ENCODE peak calls at places on chromosomes 11 and 22, in five cellular contexts. Q is psoas muscle, Y is brain microvascular endothelial cell, C is glutamatergic neuron, D is MCF 10A. S is an unnamed sample.

GRCh38 chr11:44595964-44596381 is 30.5 kb downstream of the CD82 start:
- DNase-seq in D (no peak), Q (peak), Y (no peak), C (no peak), S (no peak)

GRCh38 chr11:96217206-96217605 is 125.8 kb downstream of the MAML2 start:
- DNase-seq in Y (no peak), C (no peak), Q (no peak), D (no peak), S (no peak)

GRCh38 chr11:76665921-76666351 is 4.6 kb downstream of the LRRC32 start:
- DNase-seq in Q (no peak), D (no peak), C (peak), Y (no peak), S (no peak)

GRCh38 chr11:8531312-8531711 is 62.7 kb downstream of the STK33 start:
- DNase-seq in Q (no peak), D (peak), Y (no peak), C (peak), S (peak)

GRCh38 chr11:79116600-79116999 is 324.2 kb downstream of the TENM4 start:
- DNase-seq in D (peak), Q (no peak), Y (no peak), C (no peak), S (no peak)

GRCh38 chr11:121467965-121468364 is 15.2 kb upstream of the SORL1-AS1 start:
- DNase-seq in Q (no peak), D (no peak), C (no peak), Y (no peak), S (no peak)

GRCh38 chr11:83521647-83522596 is 235.8 kb upstream of the CCDC90B start:
- DNase-seq in Y (peak), D (peak), Q (no peak), C (no peak), S (peak)

GRCh38 chr11:79762271-79762935 is 321.6 kb upstream of the TENM4 start:
- DNase-seq in C (no peak), Y (peak), D (peak), Q (no peak), S (no peak)

GRCh38 chr11:59953463-59954218 is 10.2 kb upstream of the OOSP4A start:
- DNase-seq in Q (no peak), D (no peak), Y (no peak), C (no peak), S (no peak)

GRCh38 chr11:2298131-2298794 is 3.5 kb downstream of the C11orf21 start:
- DNase-seq in Q (no peak), C (no peak), D (no peak), Y (no peak), S (no peak)

GRCh38 chr11:36006556-36006955 is 62.7 kb downstream of the LDLRAD3 start:
- DNase-seq in Y (no peak), D (no peak), C (no peak), Q (no peak), S (no peak)

GRCh38 chr11:67421421-67422031 is 6.0 kb downstream of the CARNS1 start:
- DNase-seq in C (no peak), D (no peak), Q (no peak), Y (no peak), S (no peak)

GRCh38 chr11:73192272-73192671 is 25.8 kb upstream of the P2RY2 start:
- DNase-seq in Q (no peak), Y (no peak), C (peak), D (peak), S (no peak)

GRCh38 chr22:44578516-44579230 is 80.6 kb upstream of the RTL6 start:
- DNase-seq in Q (no peak), Y (no peak), C (no peak), D (no peak), S (no peak)

GRCh38 chr22:37428649-37429586 is 1.6 kb upstream of the ELFN2 start:
- DNase-seq in C (peak), Y (no peak), D (peak), Q (no peak), S (no peak)

GRCh38 chr11:116644948-116645305 is 127.9 kb downstream of the BUD13 start:
- DNase-seq in C (no peak), D (no peak), Y (no peak), Q (no peak), S (no peak)

GRCh38 chr22:39496131-39496838 is 5.8 kb upstream of the MIEF1 start:
- DNase-seq in Y (peak), C (peak), D (peak), Q (peak), S (peak)
- TF ChIP-seq CTCF in Y (peak), C (peak), D (peak), Q (peak), S (peak)

GRCh38 chr11:46541593-46542371 is 52.0 kb downstream of the AMBRA1 start:
- DNase-seq in Q (peak), D (no peak), C (no peak), Y (no peak), S (no peak)
- TF ChIP-seq CTCF in Q (no peak), D (no peak), C (no peak), Y (no peak), S (no peak)

DNA sequence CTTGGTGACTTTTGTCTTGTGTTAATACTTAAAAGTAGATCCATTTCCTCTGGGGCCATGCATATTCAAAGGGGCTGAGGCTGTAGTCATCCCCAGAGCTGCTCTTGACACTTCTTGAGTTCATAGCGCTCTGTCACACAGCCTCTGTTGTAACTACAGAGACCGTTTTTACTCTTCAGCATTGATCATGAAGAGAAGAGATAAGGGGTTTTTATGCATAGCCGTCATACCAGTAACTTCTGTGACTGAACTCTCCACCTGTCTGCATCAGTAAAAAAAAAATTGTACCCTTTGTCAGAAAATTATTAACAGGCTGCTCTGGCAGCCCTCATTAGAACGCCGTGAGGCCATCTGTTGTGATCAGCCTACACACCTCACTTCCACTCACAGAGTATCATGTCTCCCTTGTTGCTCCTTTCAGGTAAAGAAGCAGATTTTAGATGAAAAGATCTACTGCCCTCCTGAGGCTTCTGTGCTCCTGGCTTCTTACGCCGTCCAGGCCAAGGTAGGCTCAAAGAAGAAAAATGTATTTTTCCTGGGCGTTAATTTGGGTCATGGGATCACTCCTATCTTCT is 38.4 kb downstream of the NF2 start:
- DNase-seq in Y (no peak), C (no peak), Q (no peak), D (no peak), S (no peak)
- TF ChIP-seq CTCF in Y (no peak), C (no peak), Q (no peak), D (no peak), S (no peak)

DNA sequence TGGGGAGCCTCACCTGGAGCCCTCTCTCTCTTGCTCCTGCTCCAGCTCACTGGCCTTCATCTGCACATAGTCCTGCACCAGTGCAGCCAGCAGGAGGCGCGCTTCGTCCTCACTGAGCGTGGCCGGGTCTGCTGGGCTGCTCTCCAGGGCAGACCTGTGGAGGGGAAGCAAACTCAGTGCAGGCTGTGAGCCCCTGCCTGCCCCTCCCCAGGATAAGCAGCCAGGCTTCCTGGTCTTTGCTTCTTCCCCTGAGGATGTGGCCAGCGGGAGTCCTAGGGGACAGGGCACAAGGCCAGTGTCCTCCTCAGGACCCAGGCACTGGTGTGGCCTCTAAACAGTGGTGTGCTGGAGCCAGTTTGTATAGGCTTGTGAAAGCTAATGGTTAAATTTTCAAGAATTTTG is 2.2 kb downstream of the CALCA start:
- DNase-seq in C (peak), Q (peak), Y (peak), D (peak), S (no peak)
- TF ChIP-seq CTCF in C (peak), Q (peak), Y (peak), D (peak), S (peak)

DNA sequence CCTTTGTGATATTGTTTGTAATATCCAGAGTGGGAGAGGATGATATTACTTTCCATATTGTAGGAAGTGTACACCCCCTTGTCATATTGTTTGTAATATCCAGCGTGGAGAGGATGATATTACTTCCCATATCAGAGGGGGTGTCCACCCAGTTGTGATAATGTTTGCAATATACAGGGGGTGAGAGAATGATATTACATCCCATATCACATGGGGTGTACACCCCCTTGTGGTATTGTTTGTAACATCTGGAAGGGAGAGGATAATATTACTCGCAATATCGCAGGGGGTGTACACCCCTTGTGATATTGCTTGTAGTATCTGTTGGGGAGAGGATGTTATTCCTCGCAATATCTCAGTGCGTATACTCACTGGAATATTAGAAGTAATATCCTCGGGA is 61.5 kb downstream of the PRSS23 start:
- DNase-seq in D (peak), C (no peak), Q (no peak), Y (no peak), S (no peak)
- TF ChIP-seq CTCF in D (peak), C (no peak), Q (no peak), Y (peak), S (no peak)

DNA sequence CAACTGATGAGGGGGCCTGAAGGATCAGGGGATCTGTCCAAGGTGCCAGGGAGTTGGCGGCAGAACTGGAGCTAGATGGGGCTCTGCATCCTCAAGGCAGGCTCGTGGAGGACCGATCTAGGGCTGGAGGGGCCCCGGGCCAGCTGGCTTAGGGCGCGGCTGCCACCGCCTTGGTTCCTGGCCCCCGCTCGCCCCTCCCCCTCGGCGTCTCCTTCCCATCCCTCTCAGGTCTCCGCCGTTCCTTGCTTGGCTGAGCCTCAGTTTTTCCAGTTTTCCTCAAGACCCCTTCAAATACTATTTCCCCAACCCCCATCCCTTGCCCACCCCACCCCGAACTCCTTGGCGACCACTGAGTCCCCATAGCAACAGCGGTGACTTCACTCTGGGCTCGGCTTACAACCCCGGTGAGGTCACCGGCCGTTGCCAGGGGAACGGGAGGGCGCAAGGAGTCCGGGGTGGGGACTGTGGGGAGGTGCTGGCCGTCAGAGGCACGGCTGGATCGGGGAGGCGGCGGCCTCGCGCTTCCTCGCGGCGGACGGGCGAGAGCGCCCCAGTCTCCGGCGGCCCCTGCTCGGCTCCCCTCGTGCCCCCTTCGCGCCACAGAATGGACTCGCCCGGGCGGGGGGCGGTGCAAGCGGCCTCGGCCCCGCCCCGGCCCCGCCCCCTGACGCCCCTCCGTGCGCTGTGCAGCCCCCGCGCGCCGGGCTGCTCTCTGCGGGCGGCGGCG is 7.5 kb downstream of the FREY1 start:
- DNase-seq in D (peak), Y (peak), C (peak), Q (peak), S (peak)
- TF ChIP-seq CTCF in D (no peak), Y (peak), C (no peak), Q (no peak), S (no peak)

GRCh38 chr11:134463716-134464115 is 51.7 kb upstream of the B3GAT1 start:
- DNase-seq in D (no peak), C (no peak), Y (no peak), Q (no peak), S (no peak)

GRCh38 chr11:134466035-134466908 is 54.2 kb upstream of the B3GAT1 start:
- DNase-seq in D (no peak), C (peak), Q (no peak), Y (no peak), S (no peak)

GRCh38 chr11:134466909-134467567 is 55.0 kb upstream of the B3GAT1 start:
- DNase-seq in C (no peak), Y (no peak), Q (no peak), D (no peak), S (no peak)

GRCh38 chr11:134464196-134464595 is 52.2 kb upstream of the B3GAT1 start:
- DNase-seq in D (no peak), C (no peak), Q (no peak), Y (no peak), S (no peak)

GRCh38 chr11:134464981-134465730 is 53.1 kb upstream of the B3GAT1 start:
- DNase-seq in C (no peak), Y (no peak), Q (no peak), D (no peak), S (no peak)
- TF ChIP-seq CTCF in C (no peak), Y (no peak), Q (no peak), D (no peak), S (no peak)

GRCh38 chr11:126853732-126854131 is 146.8 kb downstream of the KIRREL3 start:
- DNase-seq in Q (no peak), Y (no peak), D (no peak), C (no peak), S (peak)

GRCh38 chr11:126857860-126858808 is 142.4 kb downstream of the KIRREL3 start:
- DNase-seq in Q (no peak), Y (no peak), D (no peak), C (peak), S (no peak)

GRCh38 chr11:126855536-126855935 is 145.0 kb downstream of the KIRREL3 start:
- DNase-seq in Y (no peak), C (no peak), Q (no peak), D (no peak), S (no peak)
- TF ChIP-seq CTCF in Y (no peak), C (no peak), Q (no peak), D (no peak), S (no peak)

GRCh38 chr11:61507962-61508824 is at the start of gene LRRC10B:
- DNase-seq in Y (no peak), Q (peak), C (peak), D (no peak), S (peak)
- TF ChIP-seq CTCF in Y (no peak), Q (no peak), C (no peak), D (no peak), S (no peak)

S was measured in foreskin fibroblast.